ENCODE peak calls at places on chromosomes 13 and 19, in nine cellular contexts. B, O, N, Y, W, X, C, F and D are unnamed samples.

GRCh38 chr13:113027566-113027965 is 58.6 kb downstream of the MCF2L start:
- DNase-seq in W (no peak), C (no peak), X (no peak), B (no peak), N (no peak), O (no peak), F (no peak), Y (no peak), D (no peak)

GRCh38 chr19:40585677-40586422 is 9.2 kb downstream of the SHKBP1 start:
- DNase-seq in B (no peak), C (no peak), N (peak; percentile 97), X (no peak), Y (no peak), W (peak; percentile 76), O (no peak), F (no peak), D (no peak)

GRCh38 chr19:58474291-58474996 is 1.7 kb upstream of the ZNF446 start:
- DNase-seq in X (no peak), O (no peak), W (no peak), B (peak; percentile 52), Y (no peak), N (no peak), F (no peak), C (no peak), D (no peak)

GRCh38 chr13:71149498-71150363 is 717.3 kb downstream of the DACH1 start:
- DNase-seq in N (no peak), X (no peak), F (no peak), W (no peak), O (no peak), B (no peak), Y (no peak), C (no peak), D (no peak)

GRCh38 chr19:42277821-42278809 is 9.1 kb downstream of the CIC start:
- DNase-seq in N (no peak), C (no peak), B (peak; percentile 82), F (no peak), W (no peak), O (peak; percentile 41), X (no peak), Y (no peak), D (no peak)

GRCh38 chr13:110396913-110397379 is 89.9 kb downstream of the COL4A2 start:
- DNase-seq in W (no peak), F (peak; percentile 86), C (peak; percentile 87), X (no peak), B (peak; percentile 91), O (peak; percentile 99), N (peak; percentile 44), Y (no peak), D (no peak)

GRCh38 chr19:28508666-28509065 is 704.3 kb downstream of the UQCRFS1 start:
- DNase-seq in F (no peak), N (no peak), Y (no peak), O (no peak), B (no peak), X (no peak), C (no peak), W (no peak), D (no peak)

GRCh38 chr13:29903524-29903923 is 53.1 kb upstream of the UBL3 start:
- DNase-seq in C (no peak), W (no peak), Y (no peak), N (no peak), X (no peak), B (no peak), O (no peak), F (no peak), D (no peak)

GRCh38 chr19:8208710-8209110 is 460 bp upstream of the CERS4 start:
- DNase-seq in O (no peak), W (no peak), F (peak; percentile 71), X (no peak), N (no peak), Y (no peak), B (peak; percentile 60), C (peak; percentile 30), D (peak; percentile 68)

GRCh38 chr19:37738371-37738770 is 18.8 kb upstream of the ZNF607 start:
- DNase-seq in Y (no peak), N (peak; percentile 50), X (no peak), C (no peak), F (no peak), W (no peak), O (no peak), B (no peak), D (no peak)

DNA sequence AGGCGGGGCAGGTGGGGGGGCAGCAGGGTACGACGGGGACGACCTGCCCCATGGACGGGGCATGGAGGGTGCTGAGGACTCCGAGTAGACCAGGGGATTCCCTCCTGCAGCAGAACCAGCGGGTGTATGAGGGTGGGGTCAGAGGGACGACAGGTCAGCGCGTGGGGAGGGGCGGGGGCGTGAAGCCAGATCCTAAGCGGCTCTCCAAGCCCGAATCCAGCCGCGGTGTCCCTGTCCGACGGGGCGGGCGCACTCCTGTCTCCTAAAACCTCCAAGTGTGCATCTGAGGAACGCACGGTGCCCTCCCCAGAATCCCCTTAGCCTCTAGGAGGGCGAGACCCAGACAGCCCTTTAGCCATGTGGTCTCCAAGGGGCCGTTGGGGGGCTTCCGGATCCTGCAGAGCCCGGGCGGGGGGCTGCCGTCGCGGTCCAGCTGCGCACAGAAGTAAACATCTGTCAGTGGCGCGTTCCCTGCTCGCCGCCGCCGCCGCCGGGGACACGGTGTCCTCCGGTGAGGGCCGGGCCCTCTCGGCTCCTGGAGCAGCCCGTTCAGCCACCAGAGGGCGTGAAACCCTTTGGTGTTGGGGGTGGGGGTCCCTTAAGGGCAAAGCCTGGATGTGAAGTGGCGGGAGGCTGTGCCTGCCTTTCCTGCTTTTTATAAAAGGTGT is 732 bp downstream of the NRTN start:
- DNase-seq in C (no peak), Y (peak; percentile 65), X (no peak), B (peak; percentile 60), W (peak; percentile 71), O (no peak), N (peak; percentile 62), F (peak; percentile 83), D (peak; percentile 58)
- TF ChIP-seq POLR2A in C (no peak), Y (no peak), X (no peak), B (no peak), W (no peak), O (no peak), N (no peak), F (no peak), D (no peak)

GRCh38 chr19:39430675-39431593 is 4.8 kb downstream of the RPS16 start:
- DNase-seq in F (peak; percentile 61), O (no peak), X (no peak), W (peak; percentile 85), Y (peak; percentile 71), C (no peak), B (peak; percentile 85), N (peak; percentile 100), D (no peak)

GRCh38 chr19:39425744-39426143 is 10.0 kb downstream of the RPS16 start:
- DNase-seq in N (no peak), C (no peak), W (no peak), B (no peak), O (no peak), X (no peak), F (no peak), Y (no peak), D (no peak)

GRCh38 chr19:39426170-39426569 is 9.6 kb downstream of the RPS16 start:
- DNase-seq in Y (no peak), X (no peak), N (no peak), C (no peak), B (no peak), O (no peak), W (no peak), F (no peak), D (no peak)

GRCh38 chr19:39427707-39428106 is 8.0 kb downstream of the RPS16 start:
- DNase-seq in C (no peak), F (peak; percentile 30), W (no peak), Y (no peak), X (no peak), N (no peak), B (no peak), O (no peak), D (no peak)

DNA sequence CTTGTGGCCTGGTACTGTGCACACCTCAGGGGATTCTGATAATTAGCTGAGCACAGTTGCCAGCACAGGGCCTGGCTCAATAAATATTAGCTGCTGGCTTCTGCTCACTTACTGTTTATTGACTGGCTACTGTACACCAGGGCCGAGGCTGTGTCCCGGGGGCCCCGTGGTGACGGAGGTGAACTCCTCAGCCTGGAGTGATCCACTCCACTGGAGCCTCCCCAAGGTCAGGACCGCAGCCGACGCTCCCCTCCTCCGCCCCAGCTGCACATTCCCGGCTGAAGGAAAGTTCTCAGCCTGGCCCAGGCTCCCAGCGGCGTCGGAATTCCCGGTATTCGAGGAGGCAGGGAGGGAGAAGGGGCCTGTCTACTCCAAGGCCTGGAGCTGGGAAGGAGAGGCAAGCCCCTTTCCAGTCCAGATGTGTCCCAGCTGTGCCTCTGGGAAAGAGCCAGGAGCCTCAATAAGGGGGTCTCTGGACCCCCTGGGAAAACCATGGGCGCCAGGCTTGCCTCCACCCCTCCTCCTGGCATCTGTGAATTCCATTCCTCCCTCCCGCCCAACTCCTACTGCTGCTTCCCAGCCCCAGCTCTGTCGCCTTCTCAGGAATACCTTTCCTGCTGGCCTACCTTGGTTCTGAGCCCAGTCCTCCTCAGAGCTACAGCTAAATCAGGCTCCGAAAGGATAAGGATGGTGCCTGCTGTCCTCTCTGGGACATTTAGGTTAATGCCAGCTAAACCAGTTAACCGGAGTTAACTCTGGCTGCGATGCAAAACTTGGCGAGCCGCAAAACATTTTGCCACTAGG is 7.2 kb downstream of the RPS16 start:
- DNase-seq in C (peak; percentile 46), W (no peak), B (peak; percentile 79), F (peak; percentile 86), Y (peak; percentile 66), O (peak; percentile 67), N (peak; percentile 94), X (no peak), D (no peak)
- TF ChIP-seq POLR2A in C (peak; percentile 10), W (no peak), B (no peak), F (no peak), Y (no peak), O (no peak), N (no peak), X (peak; percentile 40), D (no peak)

DNA sequence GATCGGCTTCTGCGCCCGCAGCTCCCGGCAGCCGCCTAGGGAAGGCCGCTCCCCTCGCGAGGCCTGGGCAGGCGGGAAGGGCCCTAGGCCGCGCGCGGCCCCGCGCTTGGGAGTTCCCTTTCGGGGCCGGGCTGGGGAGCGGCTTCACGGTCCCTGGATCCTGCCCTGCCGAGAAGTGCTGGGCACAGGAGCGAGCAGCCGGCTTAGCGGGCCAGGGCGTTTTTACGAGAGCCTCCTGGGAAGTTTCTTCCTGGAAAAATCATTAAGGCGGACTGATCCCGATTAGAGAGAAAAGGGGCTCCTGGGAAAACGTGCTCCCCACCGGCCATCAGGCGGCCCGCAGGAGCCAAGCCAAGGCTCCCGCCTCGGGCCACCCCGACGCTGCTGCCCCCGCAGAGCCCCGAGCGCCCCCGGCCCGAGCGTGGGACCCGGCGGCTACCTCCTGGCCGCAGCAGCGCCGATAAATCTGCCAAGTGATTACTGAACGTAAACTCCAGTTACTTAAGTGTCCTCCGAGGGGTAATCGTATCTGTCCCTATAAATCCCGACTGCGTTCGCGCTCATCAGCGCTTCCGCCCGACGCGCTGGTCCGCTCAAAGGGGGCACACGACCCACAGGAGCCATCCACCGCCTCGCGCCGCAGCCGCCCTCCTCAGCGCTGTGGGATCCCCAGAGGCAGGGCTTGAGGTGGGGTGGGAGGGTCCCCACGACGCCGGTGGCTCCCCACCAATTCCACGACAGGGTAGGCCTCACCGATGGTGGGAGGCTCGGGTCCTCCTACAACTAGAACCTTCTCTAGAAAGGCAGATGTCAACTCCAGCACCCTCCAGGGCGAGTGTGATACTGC is 2.8 kb downstream of the ZIC5 start:
- DNase-seq in W (no peak), N (peak; percentile 66), O (no peak), B (no peak), X (no peak), Y (no peak), C (no peak), F (no peak), D (peak; percentile 5)
- TF ChIP-seq POLR2A in W (no peak), N (peak; percentile 20), O (no peak), B (peak; percentile 10), X (no peak), Y (no peak), C (no peak), F (no peak), D (no peak)

GRCh38 chr19:48926909-48927308 is 6.6 kb upstream of the DHDH start:
- DNase-seq in Y (no peak), O (peak; percentile 69), C (no peak), F (no peak), N (peak; percentile 87), B (peak; percentile 46), X (no peak), W (no peak), D (no peak)
- TF ChIP-seq POLR2A in Y (no peak), O (no peak), C (no peak), F (no peak), N (no peak), B (no peak), X (no peak), W (no peak), D (no peak)